ENCODE peak calls at places on chromosomes 3 and 15, in nine cellular contexts. K is transverse colon, Z is BJ, V is heart right ventricle, R is adrenal gland, U is fibroblast of lung, Q is Peyer's patch, Y is PC-9, N is heart left ventricle. P is an unnamed sample. For H3K27me3 and H3K36me3, the result is how much of the 10 kb centered on the place peaks cover.

GRCh38 chr3:66153961-66154923 is 66.6 kb upstream of the SLC25A26 start:
- DNase-seq in V (peak), R (peak), K (no peak), U (peak), N (no peak), Y (no peak), Z (no peak), Q (no peak), P (no peak)

GRCh38 chr3:113910966-113911365 is 36.8 kb upstream of the ZDHHC23 start:
- DNase-seq in Y (no peak), V (no peak), N (no peak), Z (no peak), Q (no peak), K (no peak), R (no peak), U (no peak), P (no peak)

GRCh38 chr15:45573961-45574629 is 13.1 kb upstream of the BLOC1S6 start:
- DNase-seq in R (no peak), V (no peak), N (no peak), U (no peak), K (peak), Z (no peak), Q (no peak), Y (no peak), P (no peak)

GRCh38 chr3:190119734-190120133 is 963 bp downstream of the P3H2 start:
- DNase-seq in Y (no peak), U (no peak), Z (no peak), R (no peak), N (no peak), Q (no peak), V (no peak), K (no peak), P (no peak)

GRCh38 chr3:78406396-78406795 is 1361.4 kb downstream of the ROBO1 start:
- DNase-seq in R (no peak), N (no peak), Y (no peak), Q (no peak), K (no peak), V (no peak), Z (no peak), U (no peak), P (no peak)

GRCh38 chr3:187183210-187183862 is 13.9 kb upstream of the RTP1 start:
- DNase-seq in Z (no peak), K (no peak), Q (no peak), V (no peak), R (peak), U (peak), N (peak), Y (no peak), P (no peak)

GRCh38 chr3:127712881-127713771 is 40.4 kb downstream of the ABTB1 start:
- DNase-seq in V (no peak), Z (no peak), K (no peak), Y (no peak), R (no peak), Q (no peak), N (no peak), U (no peak), P (no peak)

GRCh38 chr15:70142322-70143191 is 44.8 kb upstream of the TLE3 start:
- DNase-seq in K (no peak), V (peak), R (peak), Y (peak), Q (no peak), Z (no peak), N (peak), U (peak), P (no peak)

GRCh38 chr15:74044267-74045110 is 37.9 kb downstream of the GOLGA6A start:
- DNase-seq in Q (no peak), N (peak), U (no peak), V (peak), Z (no peak), Y (no peak), K (no peak), R (peak), P (no peak)

GRCh38 chr3:29261119-29261518 is 19.8 kb upstream of the RBMS3 start:
- DNase-seq in R (no peak), U (no peak), N (no peak), Y (no peak), V (no peak), Q (no peak), K (no peak), Z (no peak), P (no peak)

GRCh38 chr3:177340243-177340830 is 143.1 kb upstream of the TBL1XR1 start:
- DNase-seq in Y (no peak), K (no peak), Z (no peak), N (no peak), V (no peak), Q (no peak), R (no peak), U (no peak), P (no peak)

DNA sequence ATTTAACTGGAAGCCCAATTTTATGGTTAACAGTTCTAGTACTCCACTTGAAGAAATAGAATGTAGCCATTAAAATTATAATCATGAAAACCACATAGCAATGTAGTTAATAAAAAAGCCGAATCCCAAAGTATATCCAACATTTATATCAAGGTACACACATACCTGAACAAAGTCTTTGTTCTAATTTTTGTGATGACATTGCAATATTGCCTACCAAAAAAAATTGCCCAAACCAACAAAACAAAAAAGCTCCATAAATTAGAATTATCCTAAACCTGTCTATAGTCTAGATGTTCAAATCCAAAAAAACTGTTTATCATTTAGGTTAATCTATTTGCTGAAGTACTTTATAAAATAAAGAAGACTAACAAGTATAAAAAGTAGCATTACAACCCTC is 70.8 kb downstream of the CSNK1G1 start:
- DNase-seq in N (no peak), R (no peak), Y (no peak), U (no peak), Z (no peak), Q (no peak), K (no peak), V (no peak), P (no peak)
- TF ChIP-seq CTCF in N (no peak), R (no peak), Y (no peak), U (no peak), Z (no peak), Q (no peak), K (no peak), V (no peak), P (no peak)

GRCh38 chr15:60324706-60325438 is 72.9 kb downstream of the ANXA2 start:
- DNase-seq in K (no peak), V (no peak), R (no peak), Z (no peak), U (peak), Y (no peak), N (no peak), Q (no peak), P (no peak)

GRCh38 chr15:60328852-60329443 is 68.8 kb downstream of the ANXA2 start:
- DNase-seq in Q (no peak), U (peak), Y (no peak), R (peak), V (no peak), K (no peak), Z (no peak), N (no peak), P (no peak)

GRCh38 chr15:60325905-60326304 is 71.9 kb downstream of the ANXA2 start:
- DNase-seq in V (no peak), Z (no peak), U (no peak), K (no peak), N (no peak), Q (no peak), R (no peak), Y (no peak), P (no peak)

GRCh38 chr15:60326824-60327654 is 70.7 kb downstream of the ANXA2 start:
- DNase-seq in K (no peak), U (peak), Y (peak), Z (no peak), Q (no peak), R (peak), V (no peak), N (no peak), P (no peak)

DNA sequence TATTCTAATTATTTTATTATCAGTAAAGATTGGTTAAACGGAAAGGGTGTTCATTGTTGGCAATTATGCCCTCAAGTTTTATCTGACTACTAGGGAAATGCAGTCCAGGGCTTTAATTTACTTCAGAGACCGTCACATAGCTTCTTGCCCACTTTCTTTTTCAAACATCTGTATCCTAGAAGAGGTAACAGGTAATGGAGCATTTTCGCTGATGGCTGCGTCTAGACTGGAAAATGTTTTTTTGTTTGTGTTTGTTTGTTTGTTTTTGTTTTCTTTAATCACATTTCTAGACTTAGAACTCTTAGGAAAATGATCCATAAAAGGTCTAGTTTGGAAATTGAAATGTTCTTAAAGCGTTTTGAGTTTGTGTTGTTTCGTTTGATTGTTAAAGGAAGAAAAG is 71.4 kb downstream of the ANXA2 start:
- DNase-seq in N (no peak), V (no peak), Z (no peak), U (no peak), K (no peak), R (no peak), Y (no peak), Q (no peak), P (no peak)
- H3K27me3 ChIP-seq in N (under half), V (half or more), Z (under half), U (under half), K (half or more), R (under half), Y (under half), Q (under half), P (under half)

DNA sequence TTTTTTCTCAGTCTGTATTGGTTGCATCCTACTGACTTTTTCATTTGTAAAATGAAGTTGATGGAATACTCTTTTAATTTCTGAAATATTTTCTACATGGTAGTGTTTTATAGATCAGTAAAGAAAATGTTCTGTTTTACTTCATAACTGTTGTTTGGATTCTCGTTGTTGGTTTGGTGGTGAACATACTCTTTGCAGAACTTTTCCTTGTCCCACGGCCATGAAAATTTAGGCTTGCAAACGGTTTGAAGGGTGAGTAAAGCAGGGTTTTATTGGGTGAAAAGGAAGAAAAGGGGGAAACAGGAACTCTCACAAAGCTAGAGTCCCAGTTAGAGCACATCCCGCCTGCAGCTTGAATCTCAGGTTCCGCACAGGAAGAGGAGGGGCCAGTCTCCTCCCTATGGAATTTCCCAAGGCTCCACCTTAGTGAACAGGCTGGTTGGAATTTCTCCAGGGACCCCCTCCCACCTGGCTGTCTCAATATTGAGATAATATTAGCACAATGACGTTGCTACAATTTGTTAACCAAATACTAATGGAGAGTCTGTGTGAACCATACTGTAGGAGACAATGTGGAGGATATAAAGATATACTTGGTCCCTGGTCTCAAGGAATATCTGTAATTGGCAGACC is 5.6 kb downstream of the PDCD6IP start:
- DNase-seq in Y (no peak), R (no peak), Q (no peak), U (no peak), V (no peak), N (no peak), Z (no peak), K (no peak), P (no peak)
- H3K36me3 ChIP-seq in Y (under half), R (under half), Q (under half), U (under half), V (under half), N (under half), Z (under half), K (under half), P (under half)

GRCh38 chr15:84863480-84864428 is 20.7 kb upstream of the SLC28A1 start:
- DNase-seq in Y (no peak), Q (no peak), U (peak), R (no peak), K (no peak), Z (no peak), N (no peak), V (no peak), P (no peak)
- TF ChIP-seq CTCF in Y (no peak), Q (no peak), U (peak), R (peak), K (no peak), Z (peak), N (peak), V (peak), P (no peak)

DNA sequence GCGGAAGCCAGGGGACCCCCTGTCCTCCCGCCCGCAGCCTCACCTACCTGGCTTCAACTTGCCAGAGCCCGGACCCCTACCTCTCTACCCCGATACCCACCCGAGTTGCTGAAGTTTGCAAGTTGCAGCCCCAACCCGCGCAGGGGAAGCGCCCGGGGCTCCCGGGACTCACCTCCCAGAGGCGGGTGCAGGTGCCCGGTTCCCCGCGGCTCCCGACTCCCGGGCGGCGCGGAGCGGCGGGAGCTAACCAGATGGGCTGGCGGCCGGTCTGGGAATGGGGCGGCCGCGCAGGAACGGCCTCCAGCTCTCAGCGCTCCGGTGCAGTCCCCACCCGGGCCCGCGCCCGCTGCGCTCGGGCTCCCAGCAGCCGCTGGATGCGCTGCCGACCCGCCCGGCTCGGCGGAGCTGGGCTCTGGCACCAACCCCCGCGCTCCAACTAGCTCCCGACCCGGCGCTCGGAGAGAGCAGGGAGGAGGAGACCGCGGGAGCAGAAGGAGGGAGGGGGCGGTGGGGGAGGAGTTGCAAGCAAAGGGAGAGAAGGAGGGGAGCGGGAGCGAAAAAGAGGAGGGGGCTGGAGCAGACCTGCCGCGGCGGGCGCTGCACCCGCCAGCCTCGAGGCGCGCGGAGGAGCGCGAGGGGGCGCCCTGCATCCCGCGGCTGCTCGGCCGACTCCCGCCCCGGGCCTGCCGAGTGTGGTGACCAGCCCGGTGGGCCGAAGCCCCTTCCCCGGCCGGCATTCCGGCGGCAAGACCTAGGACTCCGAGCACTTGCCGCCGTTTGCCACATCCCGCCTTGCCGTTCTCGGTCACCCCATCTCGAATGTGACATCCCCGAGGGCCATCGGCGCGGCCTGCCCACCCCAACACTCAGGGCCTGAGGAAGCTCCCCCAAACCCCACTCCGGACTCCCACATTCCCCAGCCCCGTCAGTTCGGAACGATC is at the start of gene SEMA5B:
- DNase-seq in N (peak), K (peak), Q (peak), Y (no peak), Z (no peak), U (no peak), R (peak), V (peak), P (no peak)
- H3K27me3 ChIP-seq in N (under half), K (half or more), Q (under half), Y (half or more), Z (half or more), U (half or more), R (under half), V (under half), P (half or more)

P was measured in kidney epithelial cell.